ENCODE peak calls at places on chromosomes 1 and 21, in eight cellular contexts. E, H, F, L, M, K, W and I are unnamed samples.
A peak's percentile ranks its signal among the peaks of the same experiment; 100 is the strongest.

GRCh38 chr21:34513109-34513675 is 1.2 kb upstream of the KCNE1 start:
- DNase-seq in E (no peak), H (no peak), F (no peak), L (no peak), M (no peak), K (no peak), W (no peak), I (no peak)

GRCh38 chr1:53362270-53362669 is 34.4 kb upstream of the LRP8 start:
- DNase-seq in E (no peak), H (no peak), F (no peak), L (no peak), M (no peak), K (no peak), W (no peak), I (no peak)

GRCh38 chr1:55209247-55209646 is 5.9 kb downstream of the USP24 start:
- DNase-seq in E (no peak), H (no peak), F (no peak), L (no peak), M (no peak), K (no peak), W (no peak), I (no peak)

GRCh38 chr1:40627987-40628902 is 37.2 kb downstream of the RIMS3 start:
- DNase-seq in E (no peak), H (no peak), F (no peak), L (no peak), M (no peak), K (no peak), W (no peak), I (no peak)

GRCh38 chr1:65174585-65174984 is 26.6 kb downstream of the AK4 start:
- DNase-seq in E (peak; percentile 69), H (peak; percentile 48), F (no peak), L (no peak), M (peak; percentile 47), K (no peak), W (peak; percentile 74), I (no peak)

GRCh38 chr1:15915991-15916390 is 59.9 kb downstream of the ZBTB17 start:
- DNase-seq in E (no peak), H (no peak), F (no peak), L (no peak), M (no peak), K (no peak), W (no peak), I (no peak)

GRCh38 chr1:91700332-91700731 is 185.6 kb downstream of the TGFBR3 start:
- DNase-seq in E (no peak), H (no peak), F (no peak), L (no peak), M (no peak), K (no peak), W (peak; percentile 5), I (no peak)

GRCh38 chr1:211638723-211639122 is 36.7 kb downstream of the NEK2 start:
- DNase-seq in E (no peak), H (no peak), F (no peak), L (no peak), M (no peak), K (no peak), W (peak; percentile 70), I (no peak)

GRCh38 chr1:81949421-81949820 is 148.7 kb downstream of the ADGRL2 start:
- DNase-seq in E (no peak), H (peak; percentile 9), F (no peak), L (no peak), M (no peak), K (no peak), W (no peak), I (no peak)

GRCh38 chr1:17059391-17060128 is 5.7 kb upstream of the SDHB start:
- DNase-seq in E (peak; percentile 77), H (peak; percentile 32), F (peak; percentile 53), L (peak; percentile 72), M (peak; percentile 19), K (no peak), W (peak; percentile 75), I (peak; percentile 67)

GRCh38 chr21:46264046-46264689 is 21.2 kb downstream of the MCM3AP start:
- DNase-seq in E (no peak), H (no peak), F (no peak), L (no peak), M (no peak), K (no peak), W (no peak), I (no peak)

GRCh38 chr1:231861541-231862481 is 235.2 kb downstream of the DISC1 start:
- DNase-seq in E (no peak), H (no peak), F (no peak), L (no peak), M (no peak), K (no peak), W (no peak), I (no peak)

GRCh38 chr1:166905930-166906329 is 29.9 kb upstream of the TADA1 start:
- DNase-seq in E (no peak), H (no peak), F (no peak), L (no peak), M (no peak), K (no peak), W (peak; percentile 38), I (no peak)

GRCh38 chr1:14487671-14488070 is 110.8 kb upstream of the KAZN start:
- DNase-seq in E (no peak), H (no peak), F (no peak), L (no peak), M (no peak), K (no peak), W (no peak), I (no peak)

GRCh38 chr1:221781102-221781744 is 39.3 kb upstream of the DUSP10 start:
- DNase-seq in E (peak; percentile 61), H (no peak), F (no peak), L (no peak), M (no peak), K (no peak), W (no peak), I (no peak)

GRCh38 chr1:107196973-107197562 is 56.2 kb downstream of the NTNG1 start:
- DNase-seq in E (no peak), H (no peak), F (no peak), L (no peak), M (no peak), K (no peak), W (no peak), I (no peak)

GRCh38 chr1:72280714-72281113 is 1.6 kb downstream of the NEGR1 start:
- DNase-seq in E (no peak), H (no peak), F (no peak), L (no peak), M (no peak), K (no peak), W (no peak), I (no peak)

GRCh38 chr1:68173283-68174172 is 58.8 kb downstream of the WLS start:
- DNase-seq in E (no peak), H (peak; percentile 23), F (no peak), L (no peak), M (no peak), K (no peak), W (no peak), I (no peak)

GRCh38 chr1:104648269-104648691 is 898.6 kb downstream of the AMY1C start:
- DNase-seq in E (no peak), H (no peak), F (no peak), L (peak; percentile 1), M (no peak), K (no peak), W (no peak), I (no peak)

GRCh38 chr1:230376296-230376695 is 49.8 kb downstream of the PGBD5 start:
- DNase-seq in E (no peak), H (no peak), F (no peak), L (no peak), M (no peak), K (no peak), W (no peak), I (no peak)

GRCh38 chr1:247211339-247211738 is 39.5 kb upstream of the ZNF124 start:
- DNase-seq in E (no peak), H (no peak), F (no peak), L (no peak), M (no peak), K (no peak), W (no peak), I (no peak)

GRCh38 chr1:115302390-115302961 is 35.6 kb downstream of the NGF start:
- DNase-seq in E (no peak), H (no peak), F (no peak), L (no peak), M (peak; percentile 63), K (no peak), W (peak; percentile 46), I (no peak)
- H3K27ac ChIP-seq in E (no peak overlapping the region), H (no peak overlapping the region), F (peak overlapping the region; percentile 61), L (peak overlapping the region; percentile 35), M (peak overlapping the region; percentile 4), K (no peak overlapping the region), W (no peak overlapping the region), I (no peak overlapping the region)

GRCh38 chr1:180857947-180858768 is 54.5 kb upstream of the KIAA1614 start:
- DNase-seq in E (no peak), H (no peak), F (no peak), L (no peak), M (no peak), K (no peak), W (no peak), I (no peak)

GRCh38 chr1:180849031-180849775 is 63.5 kb upstream of the KIAA1614 start:
- DNase-seq in E (no peak), H (no peak), F (no peak), L (no peak), M (no peak), K (no peak), W (no peak), I (no peak)

GRCh38 chr1:180854001-180854400 is 58.7 kb upstream of the KIAA1614 start:
- DNase-seq in E (no peak), H (no peak), F (no peak), L (no peak), M (no peak), K (no peak), W (no peak), I (no peak)

GRCh38 chr1:180851995-180852887 is 60.5 kb upstream of the KIAA1614 start:
- DNase-seq in E (no peak), H (no peak), F (no peak), L (no peak), M (no peak), K (no peak), W (no peak), I (no peak)

GRCh38 chr1:180854456-180854855 is 58.2 kb upstream of the KIAA1614 start:
- DNase-seq in E (no peak), H (no peak), F (no peak), L (no peak), M (no peak), K (no peak), W (no peak), I (no peak)
- H3K27ac ChIP-seq in E (no peak overlapping the region), H (no peak overlapping the region), F (peak overlapping the region; percentile 39), L (no peak overlapping the region), M (no peak overlapping the region), K (no peak overlapping the region), W (no peak overlapping the region), I (no peak overlapping the region)

DNA sequence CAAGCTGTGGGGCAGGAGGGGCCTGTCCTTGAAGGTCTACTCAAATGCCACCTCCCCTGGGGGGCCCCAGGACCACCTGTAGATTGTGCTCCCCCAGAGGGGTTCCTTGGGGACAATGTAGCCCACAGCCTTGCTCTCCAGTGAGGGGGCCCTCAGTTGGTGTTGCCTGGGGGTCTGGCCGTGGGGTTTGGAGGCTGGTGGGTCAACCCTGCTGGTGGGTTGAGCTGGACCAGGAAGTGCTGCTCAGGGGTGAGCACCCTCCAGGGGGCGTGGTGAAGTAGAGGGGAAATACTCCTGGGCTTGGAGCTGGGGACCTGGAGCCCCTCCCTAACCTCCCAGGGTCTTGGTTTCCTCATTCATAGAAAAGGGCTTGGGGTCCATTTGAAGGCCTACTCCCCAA is 143.6 kb upstream of the WNT4 start:
- DNase-seq in E (no peak), H (no peak), F (no peak), L (no peak), M (no peak), K (no peak), W (no peak), I (no peak)
- H3K27ac ChIP-seq in E (no peak overlapping the region), H (no peak overlapping the region), F (no peak overlapping the region), L (no peak overlapping the region), M (no peak overlapping the region), K (no peak overlapping the region), W (no peak overlapping the region), I (no peak overlapping the region)

GRCh38 chr1:115874929-115875328 is 34.0 kb upstream of the NHLH2 start:
- DNase-seq in E (no peak), H (no peak), F (no peak), L (no peak), M (no peak), K (no peak), W (no peak), I (no peak)
- H3K27ac ChIP-seq in E (no peak overlapping the region), H (no peak overlapping the region), F (no peak overlapping the region), L (no peak overlapping the region), M (no peak overlapping the region), K (no peak overlapping the region), W (no peak overlapping the region), I (no peak overlapping the region)